ENCODE peak calls at places on chromosomes 2 and 18, in seven cellular contexts. C is foreskin fibroblast; J is colonic mucosa; Z is cardiac fibroblast; K is kidney epithelial cell; T is astrocyte of the cerebellum; Q is CD8-positive, alpha-beta T cell. G is an unnamed sample.

GRCh38 chr18:63683152-63683551 is 19.6 kb upstream of the SERPINB11 start:
- DNase-seq in J (no peak), K (peak), C (peak), Q (no peak), Z (peak), T (peak), G (peak)

GRCh38 chr2:209471037-209471436 is 47.2 kb downstream of the MAP2 start:
- DNase-seq in K (no peak), J (no peak), T (no peak), Q (no peak), C (peak), Z (peak), G (no peak)

GRCh38 chr2:161096336-161096735 is 63.9 kb upstream of the TANK start:
- DNase-seq in K (no peak), T (no peak), Q (no peak), Z (peak), J (no peak), C (peak), G (no peak)

GRCh38 chr2:19046986-19047780 is 311.2 kb downstream of the OSR1 start:
- DNase-seq in T (no peak), Q (no peak), C (peak), Z (peak), J (no peak), K (no peak), G (no peak)

GRCh38 chr2:70003093-70003830 is 41.8 kb upstream of the ASPRV1 start:
- DNase-seq in Q (no peak), J (no peak), T (no peak), C (no peak), K (no peak), Z (no peak), G (no peak)

GRCh38 chr18:63320041-63320689 is 596 bp upstream of the BCL2 start:
- DNase-seq in K (no peak), T (peak), Q (peak), C (peak), J (peak), Z (peak), G (no peak)

GRCh38 chr2:114127372-114127771 is 237.5 kb downstream of the ACTR3 start:
- DNase-seq in J (no peak), Q (no peak), Z (peak), T (no peak), K (no peak), C (no peak), G (no peak)

GRCh38 chr18:44796505-44797198 is 116.0 kb downstream of the SETBP1 start:
- DNase-seq in J (no peak), C (no peak), K (no peak), T (no peak), Q (no peak), Z (no peak), G (no peak)

GRCh38 chr2:154697422-154698237 is 865 bp upstream of the KCNJ3 start:
- DNase-seq in J (peak), Z (no peak), T (no peak), Q (no peak), K (no peak), C (peak), G (no peak)

GRCh38 chr2:144082777-144083176 is 437.1 kb downstream of the ZEB2 start:
- DNase-seq in K (no peak), J (no peak), T (no peak), Q (no peak), Z (no peak), C (no peak), G (no peak)

GRCh38 chr18:79397288-79397829 is 1.6 kb downstream of the NFATC1 start:
- DNase-seq in K (no peak), J (no peak), Q (no peak), C (no peak), T (no peak), Z (no peak), G (no peak)

GRCh38 chr2:68333931-68334330 is 14.2 kb upstream of the CNRIP1 start:
- DNase-seq in J (no peak), Z (no peak), K (no peak), Q (no peak), C (no peak), T (no peak), G (no peak)

GRCh38 chr2:95292623-95293260 is 4.4 kb upstream of the KCNIP3 start:
- DNase-seq in K (no peak), Q (no peak), Z (no peak), C (peak), T (no peak), J (no peak), G (no peak)

GRCh38 chr2:1781291-1782080 is 37.2 kb upstream of the PXDN start:
- DNase-seq in T (no peak), K (no peak), J (no peak), Q (peak), Z (no peak), C (no peak), G (no peak)

GRCh38 chr2:217367464-217367863 is 507.6 kb upstream of the TNP1 start:
- DNase-seq in Z (no peak), Q (no peak), J (no peak), C (peak), K (peak), T (no peak), G (no peak)

GRCh38 chr2:122136071-122136470 is 380.6 kb downstream of the TSN start:
- DNase-seq in J (no peak), Q (no peak), Z (peak), C (peak), T (no peak), K (no peak), G (no peak)

GRCh38 chr18:46624127-46624526 is 32.9 kb downstream of the LOXHD1 start:
- DNase-seq in K (no peak), Z (no peak), T (no peak), Q (no peak), C (no peak), J (no peak), G (no peak)

GRCh38 chr18:8705941-8706544 is 687 bp downstream of the MTCL1 start:
- DNase-seq in Q (no peak), J (no peak), Z (no peak), C (peak), T (no peak), K (no peak), G (no peak)

GRCh38 chr2:1923557-1923956 is 179.2 kb upstream of the PXDN start:
- DNase-seq in Q (no peak), T (no peak), K (no peak), C (no peak), Z (no peak), J (no peak), G (no peak)

GRCh38 chr2:98749053-98749450 is 18.1 kb upstream of the MGAT4A start:
- DNase-seq in K (no peak), C (peak), T (no peak), J (no peak), Q (no peak), Z (peak), G (no peak)

GRCh38 chr2:236768393-236769140 is 198.9 kb downstream of the ACKR3 start:
- DNase-seq in C (no peak), Q (no peak), K (no peak), T (peak), J (no peak), Z (peak), G (no peak)

GRCh38 chr2:59585657-59586056 is 967.8 kb downstream of the BCL11A start:
- DNase-seq in J (no peak), Q (no peak), Z (no peak), K (no peak), T (no peak), C (no peak), G (no peak)

GRCh38 chr2:84919885-84920580 is 14.6 kb downstream of the TMSB10 start:
- DNase-seq in K (peak), J (no peak), Q (no peak), Z (peak), C (peak), T (peak), G (peak)

GRCh38 chr2:157684940-157685466 is 56.3 kb upstream of the ACVR1C start:
- DNase-seq in C (no peak), J (no peak), K (no peak), Q (no peak), Z (no peak), T (no peak), G (no peak)

GRCh38 chr2:188199716-188200128 is 92.0 kb upstream of the GULP1 start:
- DNase-seq in T (peak), C (peak), J (no peak), Z (peak), K (peak), Q (no peak), G (peak)

GRCh38 chr2:120771556-120772208 is 36.0 kb downstream of the GLI2 start:
- DNase-seq in Q (no peak), J (peak), C (peak), T (peak), K (peak), Z (peak), G (peak)

GRCh38 chr2:120375251-120376020 is 29.5 kb downstream of the INHBB start:
- DNase-seq in T (no peak), K (no peak), Z (no peak), J (no peak), C (no peak), Q (no peak), G (no peak)

GRCh38 chr18:22552254-22552653 is 134.5 kb upstream of the CTAGE1 start:
- DNase-seq in Z (no peak), C (no peak), T (no peak), K (no peak), J (no peak), Q (no peak), G (peak)

GRCh38 chr2:17313261-17313660 is 205.0 kb downstream of the RAD51AP2 start:
- DNase-seq in Q (no peak), J (no peak), K (no peak), C (peak), Z (no peak), T (no peak), G (no peak)

GRCh38 chr2:149363953-149364352 is 33.6 kb downstream of the LYPD6 start:
- DNase-seq in K (no peak), Z (no peak), J (no peak), C (peak), T (no peak), Q (no peak), G (peak)

GRCh38 chr18:27685807-27686412 is 491.0 kb downstream of the CDH2 start:
- DNase-seq in T (peak), Z (peak), K (no peak), Q (no peak), C (peak), J (no peak), G (no peak)

GRCh38 chr2:231919341-231920035 is 6.7 kb downstream of the NPPC start:
- DNase-seq in Z (no peak), T (no peak), J (no peak), K (no peak), C (no peak), Q (no peak), G (no peak)

GRCh38 chr2:109702250-109702985 is 88.3 kb downstream of the SOWAHC start:
- DNase-seq in K (peak), Z (peak), J (no peak), C (peak), Q (no peak), T (peak), G (no peak)

GRCh38 chr2:161122772-161123530 is 37.3 kb upstream of the TANK start:
- DNase-seq in C (peak), J (peak), Q (no peak), K (peak), Z (peak), T (peak), G (peak)

GRCh38 chr2:171410101-171410500 is 23.7 kb downstream of the METTL8 start:
- DNase-seq in K (no peak), T (peak), Z (no peak), C (peak), J (no peak), Q (no peak), G (no peak)

GRCh38 chr18:42365550-42365949 is 410.5 kb downstream of the PIK3C3 start:
- DNase-seq in Q (no peak), T (no peak), K (no peak), J (no peak), Z (no peak), C (no peak), G (no peak)

GRCh38 chr2:176122633-176123482 is at the start of gene HOXD9:
- DNase-seq in C (peak), Z (no peak), T (no peak), K (no peak), Q (no peak), J (peak), G (no peak)

GRCh38 chr18:44321868-44322590 is 358.7 kb upstream of the SETBP1 start:
- DNase-seq in C (peak), K (no peak), Q (no peak), Z (no peak), J (no peak), T (no peak), G (no peak)

GRCh38 chr18:21163647-21164625 is 52.3 kb upstream of the ROCK1 start:
- DNase-seq in K (no peak), Q (no peak), T (peak), J (no peak), Z (peak), C (peak), G (peak)

GRCh38 chr2:227503433-227504406 is 31.8 kb downstream of the AGFG1 start:
- DNase-seq in T (no peak), J (peak), K (no peak), Z (peak), Q (no peak), C (peak), G (no peak)
- H3K4me3 ChIP-seq in T (no peak), J (no peak), K (no peak), Z (no peak), Q (no peak), C (no peak), G (no peak)

GRCh38 chr2:133680399-133681044 is 112.3 kb upstream of the NCKAP5 start:
- DNase-seq in Q (no peak), C (no peak), Z (peak), J (no peak), K (no peak), T (no peak), G (no peak)
- TF ChIP-seq CTCF in Q (no peak), C (no peak), Z (no peak), J (no peak), K (no peak), T (no peak), G (no peak)

GRCh38 chr2:24169031-24169430 is 5.8 kb upstream of the FAM228A start:
- DNase-seq in K (no peak), Q (no peak), Z (no peak), J (no peak), T (no peak), C (no peak), G (no peak)
- H3K4me3 ChIP-seq in K (no peak), Q (no peak), Z (no peak), J (no peak), T (no peak), C (no peak), G (no peak)

DNA sequence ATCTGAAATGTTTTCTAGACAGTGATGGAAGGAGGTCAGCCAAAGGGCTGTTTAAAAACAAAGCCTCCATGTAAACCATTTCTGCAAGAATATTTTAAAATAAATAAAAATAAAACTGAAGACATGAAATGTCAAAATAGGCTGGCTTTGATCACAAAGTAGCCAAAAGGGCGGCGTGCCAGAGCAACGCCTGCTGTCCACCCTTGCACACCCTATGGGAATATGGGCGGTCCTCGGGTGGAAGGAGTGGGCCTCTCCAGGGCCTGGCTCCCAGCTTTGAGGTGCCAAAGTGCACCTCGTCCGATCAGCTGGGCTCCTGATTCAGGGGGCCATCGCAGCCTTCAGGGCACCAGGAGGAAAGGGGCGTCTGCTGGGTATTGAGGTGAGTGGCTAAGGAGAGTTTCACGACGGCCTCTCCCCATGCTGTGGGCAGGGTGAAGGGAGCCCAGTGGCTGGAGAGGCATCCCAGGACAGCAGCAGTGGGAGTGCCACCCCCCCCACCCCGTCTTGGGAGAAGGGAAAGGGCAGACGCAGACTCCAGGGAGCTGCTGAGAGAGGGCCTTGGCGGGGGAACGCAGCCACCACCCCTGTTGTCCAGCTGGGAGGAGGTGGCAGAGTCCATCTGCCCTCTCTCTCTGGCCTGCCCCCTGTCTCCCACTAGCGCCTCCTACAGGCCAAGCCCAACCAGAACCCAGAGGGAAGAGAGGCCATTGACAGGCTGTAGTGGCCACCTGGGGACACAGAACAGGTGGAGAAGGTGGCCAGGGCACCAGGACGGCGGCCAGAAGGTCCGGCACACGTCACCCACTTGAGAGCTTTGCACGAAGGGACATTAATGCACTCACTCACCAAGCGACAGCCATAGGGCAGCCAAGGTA is 5.7 kb upstream of the ERFE start:
- DNase-seq in T (no peak), K (no peak), J (no peak), Z (no peak), C (no peak), Q (no peak), G (no peak)
- TF ChIP-seq CTCF in T (no peak), K (peak), J (no peak), Z (no peak), C (peak), Q (no peak), G (peak)

DNA sequence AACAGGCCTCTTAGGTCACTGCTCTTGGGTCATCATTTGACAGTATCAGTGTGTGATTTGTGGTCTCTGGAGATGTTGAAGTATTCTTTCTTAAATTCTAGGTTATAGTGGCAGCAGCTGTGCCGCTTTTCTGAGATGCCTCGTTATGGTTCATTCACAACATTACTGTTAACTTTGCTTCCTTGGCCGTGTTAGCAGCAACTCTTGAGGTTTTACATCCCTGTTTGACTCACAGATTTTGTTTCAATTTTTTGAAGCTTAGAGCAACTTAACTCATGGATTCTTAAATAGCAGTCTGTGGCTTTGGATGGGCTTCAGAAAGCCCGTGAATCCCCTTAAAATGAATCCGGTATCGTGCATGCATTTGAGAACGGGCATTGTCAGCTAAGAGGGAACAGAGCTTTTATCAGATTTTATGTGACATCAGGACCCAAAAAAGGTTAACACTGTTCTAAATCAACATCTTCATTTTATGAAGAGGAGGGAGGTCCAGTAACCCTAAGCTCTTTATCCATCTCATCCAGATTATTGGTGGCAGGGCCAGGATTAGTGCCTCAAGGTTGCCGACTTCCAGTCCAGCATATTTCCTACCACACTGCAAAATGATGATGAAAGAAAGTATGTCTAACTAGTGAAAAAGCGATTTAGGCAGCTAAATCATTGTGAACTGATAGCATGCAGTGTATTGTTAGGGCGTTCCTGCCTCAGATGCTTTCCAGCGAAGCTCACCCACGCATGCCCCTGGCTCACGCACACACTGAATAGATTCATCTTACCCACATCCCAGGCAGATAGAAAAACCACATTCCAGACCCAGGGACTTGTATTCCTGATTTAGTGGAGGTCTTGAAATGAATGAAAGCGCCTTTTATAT is 5.1 kb downstream of the TRIB2 start:
- DNase-seq in C (peak), J (no peak), Q (no peak), T (no peak), Z (peak), K (no peak), G (no peak)
- H3K4me3 ChIP-seq in C (peak), J (no peak), Q (no peak), T (peak), Z (peak), K (no peak), G (peak)

G was measured in retinal pigment epithelial cell.